ENCODE peak calls at places on chromosomes 13 and 19, in five cellular contexts. R, J, W, C and F are unnamed samples.

GRCh38 chr19:29439021-29439420 is 86.8 kb upstream of the VSTM2B start:
- DNase-seq in W (no peak), R (no peak), C (no peak), J (no peak), F (no peak)

GRCh38 chr13:34243396-34243795 is 425.4 kb downstream of the RFC3 start:
- DNase-seq in W (no peak), R (no peak), J (no peak), C (no peak), F (no peak)

GRCh38 chr19:39362682-39363657 is 20.7 kb downstream of the SAMD4B start:
- DNase-seq in W (no peak), R (peak), J (no peak), C (peak), F (no peak)

GRCh38 chr13:106986687-106987434 is 418.9 kb upstream of the ARGLU1 start:
- DNase-seq in C (no peak), R (peak), W (no peak), J (no peak), F (no peak)

GRCh38 chr13:77563110-77563509 is 27.6 kb downstream of the SCEL start:
- DNase-seq in R (peak), C (no peak), W (no peak), J (no peak), F (no peak)

GRCh38 chr19:11767633-11768133 is 883 bp downstream of the ZNF441 start:
- DNase-seq in J (no peak), R (peak), W (no peak), C (peak), F (peak)

GRCh38 chr19:748274-748598 is 2.7 kb upstream of the MISP start:
- DNase-seq in R (no peak), W (no peak), C (no peak), J (no peak), F (no peak)

GRCh38 chr19:35342430-35342829 is 5.3 kb upstream of the FFAR1 start:
- DNase-seq in J (no peak), R (no peak), C (no peak), W (no peak), F (no peak)

GRCh38 chr13:93984070-93984469 is 495.4 kb downstream of the DCT start:
- DNase-seq in R (no peak), J (no peak), W (no peak), C (no peak), F (no peak)

GRCh38 chr13:24165746-24166145 is 5.2 kb downstream of the SPATA13 start:
- DNase-seq in R (no peak), W (no peak), J (no peak), C (peak), F (no peak)

GRCh38 chr19:8609210-8610040 is 1.1 kb downstream of the ADAMTS10 start:
- DNase-seq in C (no peak), W (no peak), R (peak), J (peak), F (peak)

GRCh38 chr13:22789916-22790315 is 390.9 kb upstream of the SGCG start:
- DNase-seq in C (no peak), R (no peak), J (no peak), W (no peak), F (no peak)